ENCODE peak calls at places on chromosomes 2 and 18, in four cellular contexts. C is GM12878, Y is HepG2, V is GM12892. X is an unnamed sample.

GRCh38 chr2:147703171-147703570 is 141.7 kb upstream of the ACVR2A start:
- DNase-seq in C (no peak), Y (no peak), V (no peak), X (no peak)

GRCh38 chr18:49813071-49813320 is 337 bp downstream of the ACAA2 start:
- DNase-seq in C (no peak), Y (peak; percentile 24), V (peak; percentile 19), X (no peak)

GRCh38 chr2:169738566-169739229 is 5.1 kb downstream of the KLHL23 start:
- DNase-seq in C (no peak), Y (no peak), V (no peak), X (no peak)

GRCh38 chr2:43331428-43331827 is 105.0 kb upstream of the ZFP36L2 start:
- DNase-seq in C (no peak), Y (no peak), V (no peak), X (no peak)

GRCh38 chr2:236668531-236668969 is 98.9 kb downstream of the ACKR3 start:
- DNase-seq in C (no peak), Y (no peak), V (no peak), X (no peak)

GRCh38 chr2:41061371-41061770 is 609.5 kb upstream of the SLC8A1 start:
- DNase-seq in C (no peak), Y (no peak), V (no peak), X (no peak)

GRCh38 chr2:45855374-45855773 is 203.9 kb downstream of the PRKCE start:
- DNase-seq in C (no peak), Y (no peak), V (no peak), X (no peak)

GRCh38 chr18:49609416-49610284 is 47.8 kb downstream of the LIPG start:
- DNase-seq in C (no peak), Y (no peak), V (no peak), X (no peak)

GRCh38 chr2:83079007-83079406 is 1380.1 kb downstream of the SUCLG1 start:
- DNase-seq in C (no peak), Y (no peak), V (no peak), X (no peak)

GRCh38 chr2:69253893-69254292 is 133.1 kb downstream of the GFPT1 start:
- DNase-seq in C (no peak), Y (no peak), V (no peak), X (no peak)

GRCh38 chr2:223633656-223634055 is 31.5 kb upstream of the SCG2 start:
- DNase-seq in C (no peak), Y (no peak), V (no peak), X (no peak)

GRCh38 chr18:44819944-44820510 is 139.3 kb downstream of the SETBP1 start:
- DNase-seq in C (no peak), Y (no peak), V (no peak), X (no peak)

GRCh38 chr2:13607139-13607538 is 890.4 kb downstream of the TRIB2 start:
- DNase-seq in C (no peak), Y (no peak), V (no peak), X (no peak)

GRCh38 chr2:196703660-196704209 is 64.2 kb downstream of the CCDC150 start:
- DNase-seq in C (no peak), Y (no peak), V (no peak), X (no peak)

DNA sequence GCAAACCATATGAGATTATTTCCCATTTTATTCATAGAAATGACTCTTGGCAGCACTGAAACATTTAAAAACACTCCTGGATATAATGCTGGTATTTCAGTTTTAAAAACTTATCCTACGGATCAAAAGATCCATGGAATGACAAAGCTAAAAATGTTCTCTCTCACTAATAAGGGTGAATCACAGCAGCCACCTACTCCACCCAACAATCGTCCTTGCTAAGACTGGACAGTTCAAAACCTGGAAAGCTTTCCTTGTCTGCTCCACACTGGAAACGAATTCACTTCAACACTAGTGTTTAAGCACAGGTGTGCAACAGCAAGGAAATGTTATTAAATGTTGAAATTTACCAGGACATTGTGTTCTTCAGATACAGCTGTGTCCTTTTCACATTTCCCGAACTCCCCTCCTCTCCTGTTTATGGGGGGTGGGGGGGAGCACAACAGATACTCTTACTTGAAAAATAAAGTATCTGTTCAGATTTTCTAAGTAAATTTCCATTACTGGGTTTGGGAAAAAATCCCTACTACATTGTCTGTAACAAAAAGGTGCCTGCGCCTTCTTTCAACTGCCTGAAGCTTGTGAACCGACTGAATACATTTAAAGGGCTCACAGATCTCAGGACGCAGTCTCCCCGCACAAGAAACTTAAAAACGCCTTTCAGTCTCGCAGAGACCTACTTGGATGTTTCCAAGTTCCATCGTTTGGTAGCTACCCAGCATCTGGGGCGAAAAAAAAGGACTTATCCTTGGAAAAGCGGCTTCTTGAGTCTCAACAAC is 1.4 kb downstream of the YWHAQ start:
- DNase-seq in C (no peak), Y (no peak), V (no peak), X (no peak)
- TF ChIP-seq POLR2AphosphoS5 in C (no peak), Y (no peak), V (no peak), X (no peak)

DNA sequence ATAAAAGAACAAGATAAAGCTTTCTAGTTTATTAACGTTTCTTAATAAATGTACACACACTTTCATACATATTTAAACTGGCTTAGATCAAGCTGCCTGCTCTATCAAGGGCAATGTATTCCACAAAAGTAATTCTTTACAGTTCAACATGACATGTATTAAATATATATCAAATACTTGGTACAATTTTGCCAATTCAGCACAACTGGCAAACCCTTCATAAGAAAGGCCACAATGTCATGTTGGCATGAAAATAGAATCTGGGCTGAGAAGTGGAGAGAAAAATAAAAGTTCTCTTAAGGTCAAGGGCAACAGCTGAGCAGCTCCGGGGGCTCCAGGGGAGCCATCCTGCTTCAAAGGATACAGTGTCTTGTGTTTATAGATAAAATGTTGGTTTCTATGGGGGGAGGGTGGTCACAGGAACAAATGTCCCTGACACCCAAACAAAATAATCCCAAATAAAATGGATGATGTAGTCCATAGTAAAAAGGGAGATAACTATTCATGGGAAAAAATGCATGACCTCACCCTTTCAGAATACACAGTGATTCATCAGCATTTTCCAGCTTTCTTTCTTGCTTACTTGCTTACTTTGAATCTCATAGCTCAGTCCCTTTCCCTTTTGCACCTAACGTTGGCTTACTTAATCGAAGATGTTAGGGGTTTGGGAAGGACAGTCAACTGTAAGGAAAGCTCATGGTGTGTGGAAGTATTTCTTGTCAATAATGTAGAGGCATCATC is 494.9 kb downstream of the NYAP2 start:
- DNase-seq in C (no peak), Y (peak; percentile 69), V (no peak), X (no peak)
- TF ChIP-seq TAF1 in C (no peak), Y (no peak), V (no peak), X (no peak)

GRCh38 chr2:53708988-53709387 is 58.6 kb upstream of the CHAC2 start:
- DNase-seq in C (no peak), Y (no peak), V (no peak), X (no peak)
- TF ChIP-seq POLR2AphosphoS5 in C (no peak), Y (no peak), V (no peak), X (no peak)

GRCh38 chr2:167355796-167356195 is 467.5 kb downstream of the XIRP2 start:
- DNase-seq in C (no peak), Y (no peak), V (no peak), X (no peak)
- TF ChIP-seq TAF1 in C (no peak), Y (no peak), V (no peak), X (no peak)

DNA sequence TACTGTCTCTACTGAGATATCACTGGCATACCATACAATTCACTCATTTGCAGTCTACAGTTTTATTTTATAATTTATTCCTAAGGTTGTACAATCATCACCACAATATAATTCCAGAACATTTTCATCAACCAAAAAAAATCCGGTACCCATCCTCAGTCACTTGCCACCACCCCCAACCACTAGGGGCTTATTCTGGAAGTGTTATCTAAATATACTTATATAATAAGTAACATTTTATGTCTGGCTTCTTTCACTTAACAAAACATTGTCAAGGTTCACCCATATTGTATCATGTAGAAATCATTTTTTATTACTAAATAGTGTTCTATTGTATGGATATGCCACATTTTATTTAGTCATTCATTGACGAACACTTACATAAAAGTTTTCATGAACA is 440.8 kb downstream of the RNF144A start:
- DNase-seq in C (no peak), Y (no peak), V (no peak), X (no peak)
- TF ChIP-seq POLR2AphosphoS5 in C (no peak), Y (no peak), V (no peak), X (no peak)

GRCh38 chr2:70850905-70851304 is 15.3 kb upstream of the CD207 start:
- DNase-seq in C (no peak), Y (no peak), V (no peak), X (no peak)

GRCh38 chr2:70852824-70853223 is 17.2 kb upstream of the CD207 start:
- DNase-seq in C (no peak), Y (no peak), V (no peak), X (no peak)

GRCh38 chr2:70851704-70852103 is 16.1 kb upstream of the CD207 start:
- DNase-seq in C (peak; percentile 73), Y (no peak), V (no peak), X (no peak)

GRCh38 chr2:70854416-70854815 is 18.8 kb upstream of the CD207 start:
- DNase-seq in C (no peak), Y (no peak), V (no peak), X (no peak)

GRCh38 chr2:70855679-70856078 is 20.1 kb upstream of the CD207 start:
- DNase-seq in C (no peak), Y (no peak), V (no peak), X (no peak)
- TF ChIP-seq TAF1 in C (no peak), Y (no peak), V (no peak), X (no peak)

GRCh38 chr2:112679484-112679883 is 33.7 kb downstream of the SLC20A1 start:
- DNase-seq in C (no peak), Y (no peak), V (no peak), X (no peak)

GRCh38 chr2:112669667-112670066 is 23.9 kb downstream of the SLC20A1 start:
- DNase-seq in C (no peak), Y (no peak), V (no peak), X (no peak)

GRCh38 chr2:112673008-112673407 is 27.3 kb downstream of the SLC20A1 start:
- DNase-seq in C (no peak), Y (no peak), V (no peak), X (no peak)

GRCh38 chr2:112670521-112671022 is 24.8 kb downstream of the SLC20A1 start:
- DNase-seq in C (no peak), Y (no peak), V (no peak), X (no peak)

GRCh38 chr2:112674229-112674628 is 28.5 kb downstream of the SLC20A1 start:
- DNase-seq in C (no peak), Y (no peak), V (no peak), X (no peak)
- TF ChIP-seq POLR2AphosphoS5 in C (no peak), Y (no peak), V (no peak), X (no peak)

DNA sequence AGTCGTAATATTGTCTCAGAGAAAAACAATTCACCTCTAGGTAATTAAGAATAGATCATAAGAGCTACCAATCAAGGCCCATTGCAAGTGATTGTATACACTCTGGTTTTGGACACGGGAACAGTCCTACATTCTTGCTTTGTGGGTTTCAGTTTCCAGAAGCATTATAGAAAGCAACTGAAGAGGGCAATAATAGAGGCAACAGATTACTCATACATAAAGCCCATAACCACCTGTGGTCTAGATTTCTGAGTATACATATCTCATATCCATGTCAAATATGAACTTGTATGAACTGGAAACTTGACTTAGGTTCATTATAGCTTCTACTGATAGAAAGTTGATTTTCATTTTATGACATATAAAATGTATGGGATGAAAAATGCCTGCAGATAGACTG is 65.4 kb downstream of the DIS3L2 start:
- DNase-seq in C (peak; percentile 56), Y (no peak), V (peak; percentile 7), X (peak; percentile 9)
- TF ChIP-seq TAF1 in C (no peak), Y (no peak), V (no peak), X (no peak)